ENCODE peak calls at places on chromosomes 12 and 14, in seven cellular contexts. G is caudate nucleus; X is DMS153; P is effector memory CD8-positive, alpha-beta T cell; E is iPS-NIHi11; Y is left kidney; N is cardiac muscle cell. C is an unnamed sample.

GRCh38 chr14:61429316-61429715 is 107.9 kb downstream of the PRKCH start:
- DNase-seq in G (no peak), Y (no peak), E (no peak), P (no peak), X (no peak), N (no peak), C (no peak)

GRCh38 chr14:52730708-52731111 is 744 bp downstream of the STYX start:
- DNase-seq in E (no peak), X (no peak), G (no peak), P (no peak), N (no peak), Y (no peak), C (no peak)

GRCh38 chr14:95675486-95675885 is 10.7 kb upstream of the TCL1B start:
- DNase-seq in E (no peak), G (no peak), N (no peak), X (no peak), P (no peak), Y (no peak), C (no peak)

GRCh38 chr12:107402041-107403022 is 283.3 kb upstream of the PWP1 start:
- DNase-seq in X (peak), G (no peak), N (peak), E (peak), Y (peak), P (peak), C (no peak)

GRCh38 chr12:52130695-52131094 is 51.2 kb downstream of the SMIM41 start:
- DNase-seq in G (no peak), N (no peak), Y (no peak), X (peak), P (no peak), E (peak), C (no peak)

GRCh38 chr12:32302218-32302826 is 97.0 kb upstream of the FGD4 start:
- DNase-seq in G (no peak), X (no peak), E (peak), P (no peak), N (peak), Y (peak), C (no peak)

GRCh38 chr14:33414041-33414440 is 475.4 kb downstream of the NPAS3 start:
- DNase-seq in E (peak), P (no peak), Y (no peak), G (no peak), N (no peak), X (no peak), C (no peak)

GRCh38 chr12:3097186-3097804 is 20.1 kb downstream of the TSPAN9 start:
- DNase-seq in X (no peak), Y (peak), P (no peak), G (no peak), E (no peak), N (peak), C (no peak)

GRCh38 chr14:105092124-105092911 is 27.1 kb upstream of the GPR132 start:
- DNase-seq in X (peak), E (no peak), N (peak), Y (peak), P (no peak), G (no peak), C (no peak)